ENCODE peak calls at places on chromosomes 1 and 21, in five cellular contexts. J is EL, M is NCI-H526, T is tibial nerve, D is NCI-H1105 treated with DMSO at 0.1 percent for 48 hours. H is an unnamed sample.

GRCh38 chr1:229253170-229253974 is 17.5 kb upstream of the RAB4A start:
- DNase-seq in D (no peak), T (no peak), J (no peak), M (peak), H (peak)

GRCh38 chr1:42175314-42176054 is 10.9 kb upstream of the GUCA2A start:
- DNase-seq in D (no peak), T (no peak), J (no peak), M (no peak), H (no peak)

GRCh38 chr1:53541761-53542550 is 82.8 kb downstream of the DMRTB1 start:
- DNase-seq in D (no peak), T (no peak), M (no peak), J (peak), H (peak)

GRCh38 chr1:174998569-174999215 is 1.1 kb upstream of the CACYBP start:
- DNase-seq in T (no peak), D (peak), J (peak), M (peak), H (peak)

GRCh38 chr1:182122855-182123254 is 61.3 kb upstream of the ZNF648 start:
- DNase-seq in T (no peak), M (no peak), J (no peak), D (no peak), H (peak)

GRCh38 chr1:16067127-16067768 is 6.2 kb downstream of the FAM131C start:
- DNase-seq in D (no peak), T (no peak), M (peak), J (no peak), H (peak)

GRCh38 chr1:169106921-169107672 is 607 bp downstream of the ATP1B1 start:
- DNase-seq in J (peak), T (no peak), D (peak), M (peak), H (peak)

GRCh38 chr1:115933625-115934024 is 42.7 kb upstream of the SLC22A15 start:
- DNase-seq in J (no peak), T (no peak), M (no peak), D (no peak), H (no peak)

GRCh38 chr1:245168921-245169320 is 14.1 kb downstream of the KIF26B start:
- DNase-seq in M (no peak), J (no peak), T (no peak), D (no peak), H (no peak)

GRCh38 chr1:46757256-46757955 is 38.5 kb upstream of the EFCAB14 start:
- DNase-seq in J (no peak), D (peak), T (no peak), M (peak), H (peak)

GRCh38 chr1:204841798-204842197 is 28.9 kb upstream of the NFASC start:
- DNase-seq in J (no peak), D (no peak), M (peak), T (no peak), H (no peak)

GRCh38 chr1:109509176-109510134 is at the start of gene AMIGO1:
- DNase-seq in D (peak), T (no peak), J (peak), M (peak), H (peak)

GRCh38 chr1:55081188-55081904 is 42.0 kb downstream of the PCSK9 start:
- DNase-seq in J (peak), D (no peak), T (no peak), M (no peak), H (peak)

GRCh38 chr21:41722052-41723018 is 44.5 kb downstream of the RIPK4 start:
- DNase-seq in D (no peak), M (no peak), J (no peak), T (no peak), H (no peak)

GRCh38 chr1:32500387-32501209 is 35.7 kb downstream of the ZBTB8B start:
- DNase-seq in M (peak), D (peak), J (peak), T (peak), H (peak)

GRCh38 chr21:43192501-43193081 is 23.8 kb downstream of the CRYAA start:
- DNase-seq in T (no peak), D (no peak), J (no peak), M (no peak), H (no peak)

GRCh38 chr1:230271396-230272035 is 154.6 kb downstream of the PGBD5 start:
- DNase-seq in M (no peak), D (no peak), J (no peak), T (no peak), H (no peak)

GRCh38 chr1:31383967-31384366 is 11.1 kb upstream of the FABP3 start:
- DNase-seq in D (no peak), T (no peak), M (no peak), J (no peak), H (no peak)

GRCh38 chr1:114757455-114758250 is at the start of gene CSDE1:
- DNase-seq in M (peak), T (peak), J (peak), D (peak), H (peak)

GRCh38 chr1:166977951-166978350 is 2.6 kb upstream of the ILDR2 start:
- DNase-seq in J (no peak), T (no peak), M (no peak), D (no peak), H (no peak)

GRCh38 chr1:184034761-184035379 is 2.7 kb downstream of the COLGALT2 start:
- DNase-seq in M (no peak), D (no peak), J (no peak), T (no peak), H (no peak)

GRCh38 chr1:199308349-199308846 is 669.6 kb downstream of the PTPRC start:
- DNase-seq in J (no peak), T (no peak), D (no peak), M (no peak), H (no peak)

GRCh38 chr1:95115708-95116137 is 1.4 kb upstream of the TLCD4 start:
- DNase-seq in M (no peak), J (no peak), D (no peak), T (no peak), H (no peak)

GRCh38 chr1:19066874-19067186 is 110.4 kb upstream of the IFFO2 start:
- DNase-seq in T (no peak), M (no peak), D (no peak), J (no peak), H (no peak)